ENCODE peak calls at places on chromosomes 1 and 21, in five cellular contexts. B, O, E, D and G are unnamed samples.

GRCh38 chr1:19361231-19362147 is 49.4 kb downstream of the SLC66A1 start:
- DNase-seq in B (peak; percentile 66), O (no peak), E (no peak), D (no peak), G (no peak)

GRCh38 chr1:231778009-231778719 is 151.6 kb downstream of the DISC1 start:
- DNase-seq in B (peak; percentile 28), O (no peak), E (no peak), D (no peak), G (no peak)

GRCh38 chr1:38489844-38490270 is 369.7 kb downstream of the RRAGC start:
- DNase-seq in B (peak; percentile 4), O (peak; percentile 30), E (peak; percentile 16), D (no peak), G (no peak)

GRCh38 chr21:42781150-42781980 is 98.0 kb downstream of the WDR4 start:
- DNase-seq in B (no peak), O (no peak), E (no peak), D (no peak), G (no peak)

GRCh38 chr21:46122241-46122671 is 24.3 kb downstream of the COL6A2 start:
- DNase-seq in B (peak; percentile 95), O (no peak), E (no peak), D (no peak), G (no peak)

GRCh38 chr1:47192458-47193384 is 2.9 kb upstream of the PDZK1IP1 start:
- DNase-seq in B (peak; percentile 64), O (peak; percentile 34), E (peak; percentile 64), D (peak; percentile 52), G (peak; percentile 35)

GRCh38 chr1:162987866-162988265 is 81.3 kb upstream of the RGS4 start:
- DNase-seq in B (peak; percentile 79), O (no peak), E (no peak), D (no peak), G (no peak)

GRCh38 chr1:53085405-53085804 is 23.4 kb downstream of the PODN start:
- DNase-seq in B (no peak), O (no peak), E (no peak), D (no peak), G (no peak)

GRCh38 chr1:58896211-58897183 is 112.7 kb upstream of the JUN start:
- DNase-seq in B (no peak), O (no peak), E (no peak), D (no peak), G (no peak)

GRCh38 chr1:93990010-93990409 is 80.8 kb upstream of the GCLM start:
- DNase-seq in B (no peak), O (no peak), E (no peak), D (no peak), G (no peak)

GRCh38 chr1:20358761-20359263 is 68.1 kb downstream of the VWA5B1 start:
- DNase-seq in B (peak; percentile 55), O (no peak), E (no peak), D (no peak), G (no peak)

GRCh38 chr1:174898102-174898802 is 101.5 kb upstream of the CACYBP start:
- DNase-seq in B (no peak), O (no peak), E (no peak), D (no peak), G (no peak)

GRCh38 chr1:211580303-211580687 is 1.3 kb upstream of the SLC30A1 start:
- DNase-seq in B (no peak), O (no peak), E (no peak), D (no peak), G (no peak)

GRCh38 chr1:25031966-25032667 is 102.0 kb upstream of the RUNX3 start:
- DNase-seq in B (peak; percentile 39), O (no peak), E (peak; percentile 62), D (no peak), G (peak; percentile 47)

GRCh38 chr1:106613861-106614260 is 442.6 kb upstream of the PRMT6 start:
- DNase-seq in B (peak; percentile 12), O (no peak), E (no peak), D (no peak), G (no peak)

GRCh38 chr1:31811605-31812004 is 4.2 kb downstream of the SPOCD1 start:
- DNase-seq in B (peak; percentile 40), O (no peak), E (no peak), D (peak; percentile 88), G (no peak)

GRCh38 chr1:38138498-38139233 is 92.1 kb upstream of the POU3F1 start:
- DNase-seq in B (peak; percentile 95), O (no peak), E (no peak), D (no peak), G (no peak)